ENCODE peak calls at places on chromosome 3, in five cellular contexts. G is psoas muscle, S is cardiac muscle cell, A is ecto neural progenitor cell, R is AG09309. V is an unnamed sample.

GRCh38 chr3:48187579-48188265 is 495 bp downstream of the CDC25A start:
- DNase-seq in G (peak), S (peak), A (no peak), R (no peak), V (no peak)

GRCh38 chr3:160390554-160391138 is 8.4 kb downstream of the IFT80 start:
- DNase-seq in G (no peak), S (no peak), A (no peak), R (no peak), V (no peak)

GRCh38 chr3:126959921-126960603 is 22.9 kb upstream of the PLXNA1 start:
- DNase-seq in G (peak), S (no peak), A (no peak), R (peak), V (peak)

GRCh38 chr3:178439504-178439903 is 96.7 kb upstream of the KCNMB2 start:
- DNase-seq in G (no peak), S (peak), A (no peak), R (peak), V (peak)

GRCh38 chr3:40143283-40144090 is 166.0 kb upstream of the EIF1B start:
- DNase-seq in G (no peak), S (no peak), A (no peak), R (no peak), V (peak)

GRCh38 chr3:151283907-151284461 is 5.6 kb upstream of the P2RY14 start:
- DNase-seq in G (no peak), S (no peak), A (no peak), R (no peak), V (no peak)

GRCh38 chr3:182837855-182838454 is 44.7 kb downstream of the ATP11B start:
- DNase-seq in G (no peak), S (peak), A (no peak), R (peak), V (no peak)

GRCh38 chr3:24588568-24588967 is 93.9 kb upstream of the THRB start:
- DNase-seq in G (no peak), S (no peak), A (no peak), R (no peak), V (no peak)

GRCh38 chr3:54830658-54831057 is 97.2 kb downstream of the LRTM1 start:
- DNase-seq in G (no peak), S (no peak), A (no peak), R (no peak), V (no peak)

GRCh38 chr3:31550452-31551251 is 17.9 kb downstream of the STT3B start:
- DNase-seq in G (no peak), S (peak), A (no peak), R (no peak), V (no peak)

GRCh38 chr3:12758025-12758830 is 831 bp downstream of the TMEM40 start:
- DNase-seq in G (no peak), S (peak), A (no peak), R (peak), V (no peak)

GRCh38 chr3:13083898-13084297 is 10.7 kb upstream of the IQSEC1 start:
- DNase-seq in G (no peak), S (no peak), A (no peak), R (no peak), V (no peak)

GRCh38 chr3:129077222-129077621 is 16.6 kb downstream of the GP9 start:
- DNase-seq in G (no peak), S (no peak), A (no peak), R (no peak), V (no peak)

GRCh38 chr3:58173029-58173669 is 37.6 kb downstream of the DNASE1L3 start:
- DNase-seq in G (no peak), S (no peak), A (no peak), R (no peak), V (no peak)

GRCh38 chr3:75101329-75102147 is 487.1 kb upstream of the CNTN3 start:
- DNase-seq in G (no peak), S (peak), A (peak), R (no peak), V (no peak)

GRCh38 chr3:119596392-119596791 is 1.3 kb upstream of the PLA1A start:
- DNase-seq in G (no peak), S (no peak), A (no peak), R (no peak), V (no peak)